ENCODE peak calls at places on chromosomes 3 and 15, in five cellular contexts. M, R, K, F and I are unnamed samples.

GRCh38 chr15:77243146-77243545 is 172.2 kb upstream of the TSPAN3 start:
- DNase-seq in M (no peak), R (peak; percentile 37), K (no peak), F (no peak), I (no peak)

GRCh38 chr3:45688194-45688881 is 858 bp upstream of the SACM1L start:
- DNase-seq in M (no peak), R (no peak), K (no peak), F (no peak), I (no peak)

GRCh38 chr15:63510548-63510940 is 6.2 kb downstream of the USP3 start:
- DNase-seq in M (no peak), R (no peak), K (no peak), F (no peak), I (no peak)

GRCh38 chr15:52331490-52332240 is 36.1 kb upstream of the MYO5C start:
- DNase-seq in M (no peak), R (peak; percentile 64), K (no peak), F (peak; percentile 68), I (no peak)

GRCh38 chr3:143121240-143122088 is 1.9 kb downstream of the CHST2 start:
- DNase-seq in M (no peak), R (peak; percentile 78), K (no peak), F (peak; percentile 68), I (no peak)

GRCh38 chr15:36601497-36601932 is 22.1 kb downstream of the CDIN1 start:
- DNase-seq in M (no peak), R (peak; percentile 97), K (peak; percentile 93), F (peak; percentile 96), I (peak; percentile 22)

GRCh38 chr3:12458901-12459300 is 25.4 kb upstream of the TSEN2 start:
- DNase-seq in M (no peak), R (no peak), K (no peak), F (no peak), I (no peak)

GRCh38 chr3:197516517-197516889 is 39.3 kb downstream of the BDH1 start:
- DNase-seq in M (no peak), R (peak; percentile 71), K (peak; percentile 57), F (peak; percentile 97), I (peak; percentile 23)

GRCh38 chr3:130093741-130094391 is 12.2 kb downstream of the ALG1L2 start:
- DNase-seq in M (no peak), R (no peak), K (no peak), F (no peak), I (no peak)

GRCh38 chr3:171358171-171358890 is 101.9 kb downstream of the TNIK start:
- DNase-seq in M (no peak), R (no peak), K (no peak), F (no peak), I (no peak)

GRCh38 chr15:79549196-79549595 is 117.1 kb downstream of the MINAR1 start:
- DNase-seq in M (no peak), R (no peak), K (no peak), F (no peak), I (no peak)

GRCh38 chr3:127170794-127171193 is 22.1 kb upstream of the PRR23E start:
- DNase-seq in M (no peak), R (peak; percentile 20), K (peak; percentile 38), F (peak; percentile 77), I (peak; percentile 12)

GRCh38 chr3:177358085-177358967 is 161.0 kb upstream of the TBL1XR1 start:
- DNase-seq in M (no peak), R (peak; percentile 94), K (no peak), F (peak; percentile 94), I (peak; percentile 63)

GRCh38 chr3:56321892-56322291 is 146.4 kb downstream of the ERC2 start:
- DNase-seq in M (no peak), R (no peak), K (no peak), F (no peak), I (no peak)

GRCh38 chr3:88957751-88958452 is 149.5 kb upstream of the EPHA3 start:
- DNase-seq in M (peak; percentile 51), R (peak; percentile 58), K (peak; percentile 44), F (peak; percentile 73), I (peak; percentile 10)

GRCh38 chr3:122857019-122857418 is 62.1 kb downstream of the SLC49A4 start:
- DNase-seq in M (no peak), R (peak; percentile 83), K (peak; percentile 31), F (peak; percentile 74), I (peak; percentile 12)

GRCh38 chr15:63156708-63157065 is 590 bp downstream of the RPS27L start:
- DNase-seq in M (no peak), R (peak; percentile 44), K (no peak), F (peak; percentile 50), I (no peak)

GRCh38 chr15:94414921-94415320 is 183.6 kb downstream of the MCTP2 start:
- DNase-seq in M (no peak), R (no peak), K (no peak), F (no peak), I (no peak)

GRCh38 chr3:186219211-186219638 is 110.3 kb upstream of the ETV5 start:
- DNase-seq in M (no peak), R (no peak), K (no peak), F (no peak), I (no peak)

GRCh38 chr3:186214670-186215069 is 105.8 kb upstream of the ETV5 start:
- DNase-seq in M (no peak), R (no peak), K (no peak), F (peak; percentile 40), I (no peak)

GRCh38 chr3:186217820-186218164 is 108.9 kb upstream of the ETV5 start:
- DNase-seq in M (no peak), R (no peak), K (no peak), F (no peak), I (no peak)

GRCh38 chr3:186218423-186218822 is 109.5 kb upstream of the ETV5 start:
- DNase-seq in M (no peak), R (no peak), K (no peak), F (no peak), I (no peak)

DNA sequence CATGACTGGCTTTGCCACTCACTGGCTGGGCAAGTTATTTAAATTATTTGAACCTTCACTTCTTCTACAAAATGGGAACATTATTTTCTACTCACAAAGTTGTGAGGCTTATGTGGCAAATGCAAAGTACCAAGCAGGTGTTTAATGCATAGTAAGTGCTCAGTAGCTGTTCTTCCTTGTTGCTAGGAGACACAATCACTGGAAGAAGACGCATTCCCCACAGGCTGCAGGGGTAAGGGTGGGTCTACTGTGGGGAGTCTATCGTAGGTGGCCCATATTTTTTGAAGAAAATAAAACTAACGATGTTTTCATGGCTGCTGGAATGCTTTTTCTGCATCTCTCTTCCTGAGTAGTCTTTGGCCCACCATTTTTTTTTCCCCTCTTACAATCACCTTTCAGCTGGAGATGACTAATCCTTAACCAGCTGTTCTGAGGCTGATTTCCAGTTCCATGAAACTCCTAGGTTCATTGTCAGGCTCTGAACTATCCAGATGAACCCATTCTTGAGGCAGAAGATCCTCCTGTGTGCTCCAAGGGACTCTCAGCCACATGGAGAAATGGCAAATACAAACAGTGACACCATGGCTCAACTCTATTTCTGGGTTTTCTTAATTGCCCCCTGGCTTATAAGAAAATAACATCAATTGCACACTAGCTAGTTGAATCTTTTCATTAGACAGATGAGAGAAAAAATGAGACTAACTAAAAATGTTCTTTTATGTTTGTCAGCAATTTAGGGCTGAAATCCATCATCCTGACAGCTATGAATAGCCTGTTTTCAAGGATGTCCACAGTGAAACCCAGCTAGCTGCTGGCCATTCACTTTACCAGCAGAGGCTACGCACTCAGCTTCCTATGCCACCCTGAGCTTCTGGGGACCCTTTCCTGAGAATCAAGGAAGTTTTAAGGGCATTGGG is 108.3 kb upstream of the ETV5 start:
- DNase-seq in M (no peak), R (no peak), K (no peak), F (peak; percentile 14), I (no peak)
- TF ChIP-seq CTCF in M (no peak), R (no peak), K (no peak), F (no peak), I (no peak)

GRCh38 chr3:86175593-86175992 is 815.4 kb downstream of the VGLL3 start:
- DNase-seq in M (no peak), R (no peak), K (no peak), F (no peak), I (no peak)

GRCh38 chr3:86178095-86178494 is 812.9 kb downstream of the VGLL3 start:
- DNase-seq in M (no peak), R (no peak), K (no peak), F (no peak), I (no peak)

GRCh38 chr3:86175051-86175536 is 815.9 kb downstream of the VGLL3 start:
- DNase-seq in M (no peak), R (no peak), K (no peak), F (no peak), I (no peak)

GRCh38 chr3:86180696-86181095 is 810.3 kb downstream of the VGLL3 start:
- DNase-seq in M (no peak), R (no peak), K (no peak), F (no peak), I (no peak)
- TF ChIP-seq CTCF in M (no peak), R (no peak), K (no peak), F (no peak), I (no peak)

GRCh38 chr15:44099671-44100070 is 95.4 kb downstream of the FRMD5 start:
- DNase-seq in M (peak; percentile 34), R (peak; percentile 78), K (peak; percentile 58), F (peak; percentile 42), I (peak; percentile 28)

GRCh38 chr15:44101944-44102343 is 93.1 kb downstream of the FRMD5 start:
- DNase-seq in M (peak; percentile 16), R (peak; percentile 58), K (peak; percentile 7), F (peak; percentile 72), I (peak; percentile 46)

GRCh38 chr15:44097552-44097951 is 97.5 kb downstream of the FRMD5 start:
- DNase-seq in M (no peak), R (no peak), K (no peak), F (no peak), I (no peak)

GRCh38 chr15:44102675-44103254 is 92.3 kb downstream of the FRMD5 start:
- DNase-seq in M (peak; percentile 83), R (peak; percentile 95), K (peak; percentile 92), F (peak; percentile 100), I (peak; percentile 91)

DNA sequence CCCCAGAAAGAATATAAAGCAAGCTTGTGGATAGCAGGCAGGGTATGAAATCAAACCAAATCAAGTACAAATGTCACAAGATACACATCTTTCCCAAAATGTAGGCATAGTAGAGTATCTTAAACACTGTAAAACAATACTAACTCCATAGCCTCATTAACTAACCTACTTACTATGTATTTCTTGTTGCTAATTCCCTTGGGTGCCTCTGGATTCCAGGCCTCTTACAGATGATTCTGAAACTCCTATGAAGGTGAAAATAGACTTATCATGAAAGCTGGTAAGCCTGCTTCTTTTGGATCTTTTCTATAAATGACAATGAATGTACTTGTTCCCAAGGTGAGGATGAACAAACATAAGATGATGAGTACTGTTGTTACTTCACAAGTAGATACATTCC is 93.8 kb downstream of the FRMD5 start:
- DNase-seq in M (no peak), R (peak; percentile 43), K (no peak), F (peak; percentile 67), I (no peak)
- TF ChIP-seq CTCF in M (no peak), R (no peak), K (no peak), F (no peak), I (no peak)

DNA sequence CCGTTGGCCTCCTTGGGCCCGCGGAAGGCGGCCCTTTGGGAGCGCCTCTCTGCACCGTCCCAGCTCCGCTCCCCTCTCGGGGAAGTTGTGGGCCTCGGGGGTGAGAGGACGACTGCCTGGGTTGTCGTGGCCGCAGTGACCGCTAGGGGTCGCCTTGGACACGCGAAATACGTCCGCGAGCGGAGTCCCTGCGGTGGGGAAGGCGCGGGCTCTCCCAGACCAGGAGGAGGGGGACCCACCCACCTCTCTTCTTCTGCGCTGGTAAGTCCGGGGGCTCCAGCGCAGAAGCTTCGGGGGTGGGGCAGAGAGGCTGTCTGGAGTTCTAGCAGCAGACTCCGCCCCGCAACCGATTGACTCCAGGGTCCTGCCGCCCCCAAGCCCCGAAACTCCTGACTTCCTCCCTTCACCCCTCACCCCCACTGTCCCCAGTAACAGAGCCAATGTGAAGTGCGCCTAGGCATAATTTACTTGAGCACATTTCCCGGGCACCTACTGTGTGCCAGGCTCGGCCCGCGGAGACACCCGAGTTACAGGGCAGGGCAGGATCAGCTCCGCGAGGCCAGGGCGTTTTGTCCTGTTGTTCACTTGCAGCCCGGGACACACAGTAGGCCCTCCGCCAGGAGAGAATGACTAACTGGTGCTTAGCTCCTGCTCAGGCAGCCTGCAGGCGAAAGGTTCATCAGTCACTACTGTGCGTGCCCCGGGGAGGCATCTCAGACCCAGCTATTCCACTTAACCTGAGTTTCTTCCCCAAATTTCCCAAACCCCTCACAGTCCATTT is 32.8 kb downstream of the DNASE1L3 start:
- DNase-seq in M (no peak), R (peak; percentile 83), K (peak; percentile 21), F (peak; percentile 76), I (peak; percentile 54)
- TF ChIP-seq CTCF in M (peak; percentile 96), R (peak; percentile 95), K (peak; percentile 93), F (peak; percentile 68), I (peak; percentile 95)